ENCODE peak calls at places on chromosomes 11 and 22, in six cellular contexts. U is AG08395, P is NCI-H345, T is EL, M is fibroblast of lung, A is omental fat pad. R is an unnamed sample.

GRCh38 chr11:36149538-36150242 is 139.5 kb downstream of the COMMD9 start:
- DNase-seq in U (peak; percentile 98), P (no peak), T (peak; percentile 100), M (peak; percentile 99), A (peak; percentile 58), R (peak; percentile 88)

GRCh38 chr22:33659423-33659822 is 260.9 kb downstream of the LARGE1 start:
- DNase-seq in U (peak; percentile 7), P (no peak), T (no peak), M (peak; percentile 19), A (no peak), R (no peak)

GRCh38 chr22:35930933-35931332 is 97.7 kb downstream of the RBFOX2 start:
- DNase-seq in U (peak; percentile 81), P (peak; percentile 4), T (peak; percentile 69), M (peak; percentile 69), A (no peak), R (peak; percentile 3)

GRCh38 chr11:2847511-2847910 is 38.1 kb downstream of the CDKN1C start:
- DNase-seq in U (no peak), P (peak; percentile 89), T (no peak), M (no peak), A (no peak), R (no peak)

GRCh38 chr11:114229062-114229450 is 67.1 kb upstream of the NNMT start:
- DNase-seq in U (no peak), P (no peak), T (no peak), M (no peak), A (no peak), R (no peak)

GRCh38 chr22:20008221-20008995 is 8.2 kb downstream of the ARVCF start:
- DNase-seq in U (no peak), P (no peak), T (no peak), M (no peak), A (no peak), R (no peak)

GRCh38 chr11:26297179-26297970 is 34.6 kb upstream of the ANO3 start:
- DNase-seq in U (peak; percentile 54), P (peak; percentile 57), T (peak; percentile 43), M (peak; percentile 84), A (no peak), R (peak; percentile 54)

GRCh38 chr11:124200671-124201070 is 17.5 kb downstream of the OR10D3 start:
- DNase-seq in U (no peak), P (no peak), T (no peak), M (no peak), A (no peak), R (no peak)

GRCh38 chr11:64218628-64219353 is 7.2 kb downstream of the TRPT1 start:
- DNase-seq in U (no peak), P (no peak), T (no peak), M (no peak), A (no peak), R (no peak)

GRCh38 chr22:47041201-47042115 is 279.0 kb downstream of the TBC1D22A start:
- DNase-seq in U (no peak), P (no peak), T (no peak), M (no peak), A (no peak), R (no peak)

GRCh38 chr11:68353669-68354068 is 41.3 kb downstream of the LRP5 start:
- DNase-seq in U (no peak), P (no peak), T (no peak), M (no peak), A (no peak), R (no peak)

GRCh38 chr11:133785795-133786194 is 59.5 kb downstream of the SPATA19 start:
- DNase-seq in U (no peak), P (no peak), T (no peak), M (no peak), A (no peak), R (no peak)

GRCh38 chr11:3840870-3841425 is at the start of gene RHOG:
- DNase-seq in U (peak; percentile 92), P (peak; percentile 71), T (no peak), M (peak; percentile 76), A (no peak), R (peak; percentile 86)

GRCh38 chr11:126968915-126969314 is 31.7 kb downstream of the KIRREL3 start:
- DNase-seq in U (no peak), P (no peak), T (no peak), M (peak; percentile 11), A (no peak), R (no peak)

GRCh38 chr11:45322891-45323597 is 36.9 kb upstream of the SYT13 start:
- DNase-seq in U (no peak), P (no peak), T (no peak), M (no peak), A (no peak), R (no peak)

GRCh38 chr22:42937164-42937854 is 77.6 kb downstream of the PACSIN2 start:
- DNase-seq in U (peak; percentile 76), P (no peak), T (peak; percentile 84), M (peak; percentile 91), A (no peak), R (no peak)

GRCh38 chr11:28010001-28010400 is 98.0 kb downstream of the KIF18A start:
- DNase-seq in U (no peak), P (no peak), T (no peak), M (no peak), A (no peak), R (no peak)

GRCh38 chr11:107427569-107428180 is 29.9 kb downstream of the CWF19L2 start:
- DNase-seq in U (no peak), P (no peak), T (no peak), M (peak; percentile 69), A (no peak), R (no peak)

GRCh38 chr11:34501500-34501899 is 12.1 kb downstream of the ELF5 start:
- DNase-seq in U (peak; percentile 94), P (no peak), T (peak; percentile 82), M (peak; percentile 98), A (no peak), R (peak; percentile 12)

GRCh38 chr11:61697093-61697492 is 16.9 kb downstream of the DAGLA start:
- DNase-seq in U (no peak), P (no peak), T (peak; percentile 81), M (no peak), A (no peak), R (no peak)

GRCh38 chr11:95788921-95789505 is 569 bp downstream of the FAM76B start:
- DNase-seq in U (peak; percentile 38), P (peak; percentile 32), T (peak; percentile 55), M (peak; percentile 57), A (no peak), R (peak; percentile 38)

GRCh38 chr11:70251583-70252285 is 18.8 kb upstream of the PPFIA1 start:
- DNase-seq in U (no peak), P (no peak), T (no peak), M (peak; percentile 79), A (no peak), R (no peak)

GRCh38 chr11:45596571-45596970 is 68.9 kb downstream of the CHST1 start:
- DNase-seq in U (no peak), P (no peak), T (no peak), M (no peak), A (no peak), R (no peak)

GRCh38 chr11:14413307-14414072 is 54.5 kb upstream of the RRAS2 start:
- DNase-seq in U (no peak), P (no peak), T (peak; percentile 87), M (peak; percentile 93), A (no peak), R (no peak)